ENCODE peak calls at places on chromosome 15, in seven cellular contexts. One of them, this sample, is unnamed.

GRCh38 chr15:73771380-73772095 is 18.4 kb upstream of the INSYN1 start:
- DNase-seq in DMS 273 treated with DMSO at 0.1 percent for 48 hours: no peak
- DNase-seq in HL-60: no peak
- DNase-seq in mesendoderm: peak
- DNase-seq in iPS-NIHi11: peak
- DNase-seq in Daoy: no peak
- DNase-seq in pancreas: no peak
- DNase-seq in this sample: no peak

GRCh38 chr15:65038838-65039237 is 6.3 kb upstream of the SLC51B start:
- DNase-seq in DMS 273 treated with DMSO at 0.1 percent for 48 hours: no peak
- DNase-seq in HL-60: no peak
- DNase-seq in mesendoderm: no peak
- DNase-seq in iPS-NIHi11: no peak
- DNase-seq in Daoy: no peak
- DNase-seq in pancreas: no peak
- DNase-seq in this sample: no peak

GRCh38 chr15:60004846-60005351 is 788 bp downstream of the FOXB1 start:
- DNase-seq in DMS 273 treated with DMSO at 0.1 percent for 48 hours: no peak
- DNase-seq in HL-60: peak
- DNase-seq in mesendoderm: peak
- DNase-seq in iPS-NIHi11: no peak
- DNase-seq in Daoy: peak
- DNase-seq in pancreas: no peak
- DNase-seq in this sample: peak

GRCh38 chr15:98868564-98868963 is 139.0 kb downstream of the PGPEP1L start:
- DNase-seq in DMS 273 treated with DMSO at 0.1 percent for 48 hours: no peak
- DNase-seq in HL-60: no peak
- DNase-seq in mesendoderm: peak
- DNase-seq in iPS-NIHi11: no peak
- DNase-seq in Daoy: no peak
- DNase-seq in pancreas: no peak
- DNase-seq in this sample: no peak

GRCh38 chr15:43433661-43434303 is 59.2 kb downstream of the TP53BP1 start:
- DNase-seq in DMS 273 treated with DMSO at 0.1 percent for 48 hours: no peak
- DNase-seq in HL-60: no peak
- DNase-seq in mesendoderm: no peak
- DNase-seq in iPS-NIHi11: no peak
- DNase-seq in Daoy: no peak
- DNase-seq in pancreas: no peak
- DNase-seq in this sample: no peak

GRCh38 chr15:101618861-101619614 is 33.1 kb downstream of the TM2D3 start:
- DNase-seq in DMS 273 treated with DMSO at 0.1 percent for 48 hours: no peak
- DNase-seq in HL-60: no peak
- DNase-seq in mesendoderm: peak
- DNase-seq in iPS-NIHi11: no peak
- DNase-seq in Daoy: no peak
- DNase-seq in pancreas: no peak
- DNase-seq in this sample: no peak

GRCh38 chr15:87597346-87598052 is 659.0 kb downstream of the NTRK3 start:
- DNase-seq in DMS 273 treated with DMSO at 0.1 percent for 48 hours: no peak
- DNase-seq in HL-60: no peak
- DNase-seq in mesendoderm: peak
- DNase-seq in iPS-NIHi11: no peak
- DNase-seq in Daoy: no peak
- DNase-seq in pancreas: no peak
- DNase-seq in this sample: no peak

GRCh38 chr15:98671060-98672008 is 23.0 kb downstream of the IGF1R start:
- DNase-seq in DMS 273 treated with DMSO at 0.1 percent for 48 hours: no peak
- DNase-seq in HL-60: no peak
- DNase-seq in mesendoderm: peak
- DNase-seq in iPS-NIHi11: no peak
- DNase-seq in Daoy: no peak
- DNase-seq in pancreas: no peak
- DNase-seq in this sample: no peak

GRCh38 chr15:80450811-80451321 is 46.7 kb downstream of the ARNT2 start:
- DNase-seq in DMS 273 treated with DMSO at 0.1 percent for 48 hours: no peak
- DNase-seq in HL-60: no peak
- DNase-seq in mesendoderm: peak
- DNase-seq in iPS-NIHi11: peak
- DNase-seq in Daoy: no peak
- DNase-seq in pancreas: no peak
- DNase-seq in this sample: peak

GRCh38 chr15:89664441-89664840 is 9.2 kb upstream of the KIF7 start:
- DNase-seq in DMS 273 treated with DMSO at 0.1 percent for 48 hours: no peak
- DNase-seq in HL-60: no peak
- DNase-seq in mesendoderm: no peak
- DNase-seq in iPS-NIHi11: no peak
- DNase-seq in Daoy: no peak
- DNase-seq in pancreas: no peak
- DNase-seq in this sample: no peak

GRCh38 chr15:85725019-85725418 is 69.7 kb downstream of the KLHL25 start:
- DNase-seq in DMS 273 treated with DMSO at 0.1 percent for 48 hours: no peak
- DNase-seq in HL-60: no peak
- DNase-seq in mesendoderm: no peak
- DNase-seq in iPS-NIHi11: no peak
- DNase-seq in Daoy: no peak
- DNase-seq in pancreas: no peak
- DNase-seq in this sample: no peak

GRCh38 chr15:38864827-38865604 is 300.4 kb upstream of the RASGRP1 start:
- DNase-seq in DMS 273 treated with DMSO at 0.1 percent for 48 hours: no peak
- DNase-seq in HL-60: no peak
- DNase-seq in mesendoderm: peak
- DNase-seq in iPS-NIHi11: no peak
- DNase-seq in Daoy: peak
- DNase-seq in pancreas: no peak
- DNase-seq in this sample: no peak

GRCh38 chr15:47188766-47189507 is 528.4 kb upstream of the SEMA6D start:
- DNase-seq in DMS 273 treated with DMSO at 0.1 percent for 48 hours: no peak
- DNase-seq in HL-60: no peak
- DNase-seq in mesendoderm: no peak
- DNase-seq in iPS-NIHi11: no peak
- DNase-seq in Daoy: no peak
- DNase-seq in pancreas: no peak
- DNase-seq in this sample: no peak

GRCh38 chr15:77371850-77372249 is 48.1 kb downstream of the PEAK1 start:
- DNase-seq in DMS 273 treated with DMSO at 0.1 percent for 48 hours: no peak
- DNase-seq in HL-60: no peak
- DNase-seq in mesendoderm: no peak
- DNase-seq in iPS-NIHi11: no peak
- DNase-seq in Daoy: no peak
- DNase-seq in pancreas: no peak
- DNase-seq in this sample: no peak

GRCh38 chr15:73927003-73927475 is 777 bp downstream of the LOXL1 start:
- DNase-seq in DMS 273 treated with DMSO at 0.1 percent for 48 hours: no peak
- DNase-seq in HL-60: no peak
- DNase-seq in mesendoderm: peak
- DNase-seq in iPS-NIHi11: peak
- DNase-seq in Daoy: peak
- DNase-seq in pancreas: peak
- DNase-seq in this sample: peak

GRCh38 chr15:92941668-92942067 is 41.5 kb downstream of the CHD2 start:
- DNase-seq in DMS 273 treated with DMSO at 0.1 percent for 48 hours: no peak
- DNase-seq in HL-60: no peak
- DNase-seq in mesendoderm: no peak
- DNase-seq in iPS-NIHi11: no peak
- DNase-seq in Daoy: no peak
- DNase-seq in pancreas: no peak
- DNase-seq in this sample: no peak

GRCh38 chr15:29821416-29822099 is 710 bp downstream of the TJP1 start:
- DNase-seq in DMS 273 treated with DMSO at 0.1 percent for 48 hours: peak
- DNase-seq in HL-60: no peak
- DNase-seq in mesendoderm: peak
- DNase-seq in iPS-NIHi11: peak
- DNase-seq in Daoy: peak
- DNase-seq in pancreas: peak
- DNase-seq in this sample: peak

GRCh38 chr15:68969298-68969697 is 39.0 kb downstream of the SPESP1 start:
- DNase-seq in DMS 273 treated with DMSO at 0.1 percent for 48 hours: no peak
- DNase-seq in HL-60: no peak
- DNase-seq in mesendoderm: no peak
- DNase-seq in iPS-NIHi11: no peak
- DNase-seq in Daoy: no peak
- DNase-seq in pancreas: no peak
- DNase-seq in this sample: no peak

GRCh38 chr15:63043391-63044076 is 987 bp downstream of the TPM1 start:
- DNase-seq in DMS 273 treated with DMSO at 0.1 percent for 48 hours: no peak
- DNase-seq in HL-60: peak
- DNase-seq in mesendoderm: no peak
- DNase-seq in iPS-NIHi11: no peak
- DNase-seq in Daoy: peak
- DNase-seq in pancreas: peak
- DNase-seq in this sample: peak

GRCh38 chr15:35013370-35013769 is 25.3 kb upstream of the ZNF770 start:
- DNase-seq in DMS 273 treated with DMSO at 0.1 percent for 48 hours: no peak
- DNase-seq in HL-60: no peak
- DNase-seq in mesendoderm: no peak
- DNase-seq in iPS-NIHi11: no peak
- DNase-seq in Daoy: no peak
- DNase-seq in pancreas: no peak
- DNase-seq in this sample: no peak

GRCh38 chr15:49370782-49371181 is 52.3 kb upstream of the FGF7 start:
- DNase-seq in DMS 273 treated with DMSO at 0.1 percent for 48 hours: no peak
- DNase-seq in HL-60: no peak
- DNase-seq in mesendoderm: no peak
- DNase-seq in iPS-NIHi11: no peak
- DNase-seq in Daoy: no peak
- DNase-seq in pancreas: no peak
- DNase-seq in this sample: no peak

GRCh38 chr15:80418892-80419537 is 14.8 kb downstream of the ARNT2 start:
- DNase-seq in DMS 273 treated with DMSO at 0.1 percent for 48 hours: no peak
- DNase-seq in HL-60: no peak
- DNase-seq in mesendoderm: peak
- DNase-seq in iPS-NIHi11: peak
- DNase-seq in Daoy: peak
- DNase-seq in pancreas: peak
- DNase-seq in this sample: no peak

GRCh38 chr15:64004059-64004458 is 42.2 kb downstream of the DAPK2 start:
- DNase-seq in DMS 273 treated with DMSO at 0.1 percent for 48 hours: no peak
- DNase-seq in HL-60: no peak
- DNase-seq in mesendoderm: no peak
- DNase-seq in iPS-NIHi11: no peak
- DNase-seq in Daoy: no peak
- DNase-seq in pancreas: no peak
- DNase-seq in this sample: no peak